ENCODE peak calls at places on chromosomes 6 and 20, in nine cellular contexts. P, N, E, X, B, J, Z, Q and C are unnamed samples.

GRCh38 chr20:3671986-3672863 is 9.0 kb upstream of the GFRA4 start:
- DNase-seq in Z (no peak), X (no peak), Q (no peak), N (peak), E (no peak), J (no peak), B (no peak), P (no peak), C (no peak)

GRCh38 chr6:149852180-149852579 is 12.0 kb downstream of the LRP11 start:
- DNase-seq in B (no peak), N (no peak), Z (peak), P (peak), X (no peak), Q (no peak), J (no peak), E (no peak), C (peak)

GRCh38 chr20:47857994-47858557 is 72.8 kb upstream of the SULF2 start:
- DNase-seq in Q (no peak), N (no peak), J (no peak), B (no peak), P (no peak), E (no peak), X (peak), Z (no peak), C (peak)

GRCh38 chr20:17560344-17561074 is 9.4 kb upstream of the DSTN start:
- DNase-seq in E (peak), P (no peak), B (no peak), J (no peak), Q (no peak), N (no peak), X (no peak), Z (no peak), C (no peak)

GRCh38 chr20:46739441-46740213 is 30.2 kb downstream of the SLC2A10 start:
- DNase-seq in J (no peak), X (no peak), P (no peak), Q (no peak), N (no peak), Z (no peak), E (no peak), B (no peak), C (no peak)

GRCh38 chr6:57135885-57136284 is 36.2 kb upstream of the BAG2 start:
- DNase-seq in Q (no peak), E (no peak), P (no peak), J (no peak), N (no peak), B (no peak), Z (no peak), X (no peak), C (no peak)

GRCh38 chr6:35368038-35368887 is 25.9 kb downstream of the PPARD start:
- DNase-seq in Z (peak), J (no peak), E (peak), X (no peak), N (no peak), Q (no peak), P (no peak), B (no peak), C (peak)

GRCh38 chr6:118917550-118918321 is 17.2 kb downstream of the MCM9 start:
- DNase-seq in E (no peak), P (no peak), X (no peak), Z (no peak), Q (no peak), N (no peak), J (no peak), B (no peak), C (no peak)

GRCh38 chr20:58109126-58109880 is 119.2 kb downstream of the ANKRD60 start:
- DNase-seq in Q (no peak), J (no peak), N (no peak), P (no peak), X (peak), B (no peak), Z (no peak), E (no peak), C (no peak)

GRCh38 chr6:44305200-44305725 is 7.9 kb downstream of the AARS2 start:
- DNase-seq in P (peak), X (no peak), E (no peak), Z (no peak), N (peak), B (no peak), J (no peak), Q (no peak), C (no peak)

GRCh38 chr6:35082046-35082732 is 59.0 kb downstream of the TCP11 start:
- DNase-seq in X (no peak), Q (no peak), Z (no peak), P (no peak), B (no peak), E (peak), N (peak), J (no peak), C (peak)

GRCh38 chr6:132910759-132911158 is 96.4 kb downstream of the RPS12 start:
- DNase-seq in P (no peak), J (no peak), E (no peak), Z (no peak), N (no peak), B (no peak), Q (no peak), X (no peak), C (no peak)

GRCh38 chr6:108779521-108779920 is 68.7 kb upstream of the ARMC2 start:
- DNase-seq in Q (no peak), B (no peak), J (no peak), P (no peak), X (no peak), N (no peak), E (no peak), Z (no peak), C (no peak)

GRCh38 chr6:37298958-37299357 is 41.0 kb upstream of the TMEM217 start:
- DNase-seq in Z (no peak), P (no peak), X (no peak), E (no peak), B (no peak), N (no peak), J (no peak), Q (no peak), C (no peak)

GRCh38 chr20:19819149-19819548 is 61.1 kb downstream of the RIN2 start:
- DNase-seq in E (no peak), B (no peak), N (no peak), Z (no peak), Q (no peak), J (no peak), X (no peak), P (no peak), C (no peak)

GRCh38 chr6:76886900-76887299 is 576.4 kb downstream of the HTR1B start:
- DNase-seq in N (no peak), J (no peak), B (no peak), X (no peak), E (no peak), Q (no peak), P (peak), Z (no peak), C (no peak)

GRCh38 chr6:16776394-16777017 is 15.2 kb upstream of the ATXN1 start:
- DNase-seq in P (peak), Q (no peak), E (no peak), X (no peak), B (no peak), J (no peak), N (no peak), Z (no peak), C (no peak)

GRCh38 chr6:143283887-143284640 is 166.4 kb downstream of the ADAT2 start:
- DNase-seq in J (no peak), B (no peak), P (no peak), Q (no peak), X (no peak), Z (no peak), E (no peak), N (no peak), C (no peak)

GRCh38 chr20:62359491-62360121 is 7.5 kb downstream of the LAMA5 start:
- DNase-seq in N (peak), X (no peak), B (no peak), J (no peak), Z (no peak), P (no peak), Q (no peak), E (no peak), C (peak)

GRCh38 chr6:157272866-157273755 is 50.2 kb downstream of the TMEM242 start:
- DNase-seq in N (peak), B (no peak), E (no peak), X (no peak), Z (peak), P (peak), J (no peak), Q (peak), C (no peak)

GRCh38 chr20:33450867-33451266 is 7.3 kb upstream of the SNTA1 start:
- DNase-seq in N (no peak), Q (no peak), E (peak), P (no peak), J (no peak), B (no peak), X (no peak), Z (no peak), C (no peak)

GRCh38 chr6:138975815-138976214 is 12.2 kb downstream of the REPS1 start:
- DNase-seq in B (no peak), P (no peak), J (no peak), Q (no peak), N (no peak), E (no peak), X (no peak), Z (no peak), C (no peak)

GRCh38 chr20:43821795-43822194 is 92.9 kb upstream of the TOX2 start:
- DNase-seq in N (no peak), X (no peak), Z (peak), B (no peak), J (no peak), P (no peak), E (no peak), Q (no peak), C (no peak)

GRCh38 chr6:11999245-11999644 is 12.9 kb upstream of the HIVEP1 start:
- DNase-seq in X (no peak), B (no peak), P (no peak), Q (no peak), N (no peak), J (no peak), E (no peak), Z (no peak), C (no peak)

GRCh38 chr6:15929685-15930084 is 199.2 kb upstream of the MYLIP start:
- DNase-seq in X (no peak), Z (no peak), Q (no peak), P (no peak), N (no peak), E (no peak), B (no peak), J (no peak), C (no peak)